ENCODE peak calls at places on chromosomes 13 and 19, in eight cellular contexts. W is uterus, O is heart left ventricle, T is H1, B is tibial nerve, E is suprapubic skin, I is lower leg skin, S is adrenal gland. F is an unnamed sample.

GRCh38 chr13:80408270-80408669 is 67.3 kb upstream of the SPRY2 start:
- DNase-seq in W (no peak), O (no peak), T (no peak), B (no peak), E (no peak), I (no peak), S (no peak), F (no peak)

GRCh38 chr19:36169084-36169760 is 17.0 kb upstream of the COX7A1 start:
- DNase-seq in W (no peak), O (no peak), T (no peak), B (no peak), E (no peak), I (no peak), S (no peak), F (no peak)

GRCh38 chr13:102892504-102892903 is 46.7 kb downstream of the ERCC5 start:
- DNase-seq in W (no peak), O (no peak), T (no peak), B (no peak), E (no peak), I (no peak), S (no peak), F (no peak)

GRCh38 chr13:48853381-48854102 is 122.2 kb upstream of the FNDC3A start:
- DNase-seq in W (no peak), O (no peak), T (no peak), B (no peak), E (no peak), I (no peak), S (no peak), F (no peak)

GRCh38 chr13:110419946-110420345 is 112.9 kb downstream of the COL4A2 start:
- DNase-seq in W (no peak), O (no peak), T (no peak), B (no peak), E (no peak), I (no peak), S (no peak), F (no peak)

GRCh38 chr19:42111384-42111783 is 20.9 kb downstream of the POU2F2 start:
- DNase-seq in W (no peak), O (no peak), T (no peak), B (no peak), E (no peak), I (no peak), S (no peak), F (no peak)

GRCh38 chr13:100550433-100550832 is 38.2 kb downstream of the GGACT start:
- DNase-seq in W (peak), O (no peak), T (peak), B (no peak), E (no peak), I (no peak), S (peak), F (no peak)

GRCh38 chr19:50796634-50797428 is 6.6 kb downstream of the ACP4 start:
- DNase-seq in W (no peak), O (no peak), T (no peak), B (no peak), E (no peak), I (no peak), S (no peak), F (no peak)

GRCh38 chr13:51761638-51762350 is 42.2 kb downstream of the DHRS12 start:
- DNase-seq in W (no peak), O (no peak), T (no peak), B (no peak), E (no peak), I (no peak), S (no peak), F (no peak)

GRCh38 chr13:51767100-51767499 is 36.9 kb downstream of the DHRS12 start:
- DNase-seq in W (no peak), O (no peak), T (no peak), B (no peak), E (no peak), I (no peak), S (no peak), F (no peak)

GRCh38 chr13:51765142-51765515 is 38.8 kb downstream of the DHRS12 start:
- DNase-seq in W (no peak), O (no peak), T (no peak), B (no peak), E (no peak), I (no peak), S (no peak), F (no peak)

GRCh38 chr13:51763486-51763885 is 40.5 kb downstream of the DHRS12 start:
- DNase-seq in W (no peak), O (no peak), T (no peak), B (no peak), E (no peak), I (no peak), S (no peak), F (no peak)

DNA sequence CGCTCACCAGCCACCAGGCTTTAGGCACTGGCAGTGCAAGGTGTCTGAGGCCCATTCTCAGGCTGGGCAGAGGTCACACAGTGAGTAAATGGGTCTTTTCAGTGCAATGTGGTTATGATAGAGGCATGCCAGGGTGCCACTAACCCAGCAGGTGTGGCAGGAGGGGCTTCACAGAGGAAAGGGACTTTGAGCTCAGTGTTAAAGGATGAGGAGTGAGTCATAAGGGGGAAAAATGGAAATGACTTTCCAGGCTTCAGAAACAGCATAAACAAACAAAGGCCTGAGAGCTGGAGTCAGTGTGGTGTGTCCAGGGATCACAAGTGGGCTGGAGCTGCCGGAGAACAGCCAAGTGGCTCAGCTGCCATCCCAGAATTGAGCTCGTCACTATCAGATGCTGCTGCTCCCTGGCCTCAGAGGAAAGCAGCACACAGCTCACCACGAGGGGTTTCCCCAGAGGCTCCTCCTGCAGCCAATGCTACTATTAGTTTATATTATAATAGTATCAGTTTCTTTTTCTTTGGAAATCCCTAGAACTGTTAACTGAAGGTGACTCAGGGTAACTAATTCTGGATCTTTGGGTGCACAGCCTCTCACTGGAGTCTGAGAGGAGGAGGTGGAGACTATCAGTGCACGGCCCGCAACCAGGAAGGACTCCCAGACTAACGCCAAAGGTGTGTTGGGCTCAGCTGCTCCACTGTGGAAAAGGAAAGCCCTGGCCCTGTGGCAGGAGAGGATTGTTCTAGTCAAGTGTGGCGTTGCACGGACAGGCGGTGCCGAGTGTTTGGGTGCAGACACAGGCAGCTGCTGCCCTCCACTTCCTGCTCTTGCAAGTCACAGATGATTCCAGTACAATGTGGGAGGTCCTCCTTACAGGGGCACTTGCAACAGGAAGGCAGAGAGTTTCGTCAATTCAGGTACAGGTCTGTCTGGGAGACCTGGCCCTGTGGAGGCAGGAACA is 39.5 kb downstream of the DHRS12 start:
- DNase-seq in W (peak), O (peak), T (no peak), B (peak), E (peak), I (peak), S (no peak), F (no peak)
- TF ChIP-seq POLR2A in W (no peak), O (no peak), T (no peak), B (no peak), E (no peak), I (no peak), S (no peak), F (no peak)

GRCh38 chr19:49491030-49491803 is 3.8 kb downstream of the RPL13A start:
- DNase-seq in W (no peak), O (no peak), T (no peak), B (no peak), E (no peak), I (no peak), S (no peak), F (no peak)

GRCh38 chr19:49489601-49490167 is 2.3 kb downstream of the RPL13A start:
- DNase-seq in W (no peak), O (no peak), T (no peak), B (no peak), E (no peak), I (no peak), S (peak), F (no peak)

GRCh38 chr19:49491804-49492572 is 4.2 kb upstream of the RPS11 start:
- DNase-seq in W (no peak), O (no peak), T (no peak), B (no peak), E (no peak), I (no peak), S (no peak), F (no peak)

GRCh38 chr19:49490287-49491029 is 3.0 kb downstream of the RPL13A start:
- DNase-seq in W (no peak), O (no peak), T (no peak), B (no peak), E (no peak), I (no peak), S (no peak), F (no peak)

GRCh38 chr19:49492573-49493411 is 3.4 kb upstream of the RPS11 start:
- DNase-seq in W (no peak), O (no peak), T (peak), B (no peak), E (no peak), I (no peak), S (no peak), F (no peak)
- TF ChIP-seq POLR2A in W (no peak), O (no peak), T (peak), B (no peak), E (no peak), I (no peak), S (no peak), F (no peak)

GRCh38 chr19:19606021-19606420 is 12.5 kb downstream of the PBX4 start:
- DNase-seq in W (no peak), O (no peak), T (no peak), B (no peak), E (no peak), I (no peak), S (no peak), F (no peak)
- TF ChIP-seq POLR2A in W (no peak), O (no peak), T (no peak), B (no peak), E (no peak), I (no peak), S (no peak), F (no peak)

DNA sequence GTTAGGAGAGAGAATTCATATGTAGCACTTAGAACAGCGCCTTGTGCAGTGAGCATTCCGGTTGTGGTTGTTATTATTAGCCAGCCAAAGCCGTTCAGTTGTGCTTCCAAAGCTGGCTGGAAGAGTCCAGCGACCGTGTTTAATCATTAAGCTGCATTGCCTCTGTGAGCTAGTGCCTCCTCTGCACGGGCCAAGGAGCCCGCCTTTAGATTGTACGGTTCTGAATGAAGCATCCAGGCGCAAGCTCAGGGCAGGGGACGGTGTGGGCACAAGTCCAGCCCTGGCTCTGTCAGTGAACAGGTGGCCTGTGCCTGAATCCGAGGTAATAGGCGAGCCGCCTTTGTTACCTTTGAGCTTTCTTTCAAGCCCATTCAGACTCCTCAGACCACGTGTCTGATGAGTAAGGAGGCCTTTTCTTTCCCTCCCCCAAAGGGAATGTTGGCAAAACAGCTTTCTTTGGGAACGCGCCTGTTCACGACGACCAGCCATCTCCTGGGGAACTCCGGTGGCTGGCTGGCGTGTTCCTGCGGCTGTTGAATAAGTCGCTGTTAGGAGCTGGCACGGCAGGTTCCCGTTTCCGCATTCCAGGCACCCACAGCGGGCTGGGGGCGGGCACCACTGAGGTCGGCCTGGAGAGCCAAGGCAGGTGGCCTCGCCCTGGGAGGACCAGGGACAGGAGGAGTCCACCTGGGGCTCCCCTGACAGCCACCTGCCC is 25.1 kb downstream of the SIPA1L3 start:
- DNase-seq in W (peak), O (peak), T (peak), B (no peak), E (peak), I (peak), S (no peak), F (peak)
- TF ChIP-seq POLR2A in W (no peak), O (no peak), T (peak), B (no peak), E (no peak), I (no peak), S (no peak), F (no peak)

GRCh38 chr19:54231077-54231931 is 8.5 kb upstream of the LILRB3 start:
- DNase-seq in W (peak), O (peak), T (peak), B (peak), E (peak), I (peak), S (peak), F (peak)
- TF ChIP-seq POLR2A in W (no peak), O (no peak), T (no peak), B (no peak), E (no peak), I (no peak), S (no peak), F (no peak)

DNA sequence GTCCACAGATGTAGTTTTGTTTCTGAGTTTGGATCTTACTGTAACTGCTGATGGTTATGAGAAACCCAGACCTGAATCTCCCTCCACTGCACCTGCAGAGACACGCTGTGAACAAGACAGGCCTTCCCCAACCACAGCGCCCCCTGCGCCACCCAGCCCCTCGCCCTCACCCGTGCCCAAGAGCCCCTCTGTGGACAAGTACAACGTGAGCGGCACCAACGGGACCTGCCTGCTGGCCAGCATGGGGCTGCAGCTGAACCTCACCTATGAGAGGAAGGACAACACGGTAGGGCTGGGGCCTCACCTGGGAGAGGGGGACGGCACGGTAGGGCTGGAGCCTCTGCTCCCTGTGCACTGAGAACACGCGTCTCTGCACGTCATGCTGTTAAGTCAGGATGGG is 22.3 kb downstream of the LAMP1 start:
- DNase-seq in W (no peak), O (no peak), T (no peak), B (no peak), E (no peak), I (no peak), S (no peak), F (no peak)
- TF ChIP-seq POLR2A in W (no peak), O (no peak), T (peak), B (no peak), E (no peak), I (no peak), S (no peak), F (no peak)

DNA sequence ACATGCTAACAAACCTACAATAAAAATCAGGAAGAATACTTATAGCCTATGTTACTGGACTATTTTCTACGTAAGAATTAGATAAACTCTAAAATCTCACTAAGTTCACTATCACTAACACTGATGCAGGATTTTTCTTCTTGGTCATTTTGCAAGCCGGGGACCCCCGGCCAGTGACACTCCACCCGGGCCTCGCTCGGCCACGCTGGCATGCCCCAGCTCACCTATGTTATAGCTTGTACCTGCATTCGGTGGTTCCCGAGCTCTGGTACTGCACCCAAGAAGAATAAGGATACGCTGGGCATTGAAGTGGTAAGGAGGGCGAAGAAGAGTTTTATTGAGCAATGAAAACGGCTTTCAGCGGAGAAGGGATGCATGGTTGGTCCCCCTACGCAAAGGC is 245.3 kb upstream of the NBEA start:
- DNase-seq in W (no peak), O (no peak), T (no peak), B (no peak), E (no peak), I (no peak), S (no peak), F (no peak)
- TF ChIP-seq POLR2A in W (no peak), O (no peak), T (no peak), B (no peak), E (no peak), I (no peak), S (no peak), F (no peak)

GRCh38 chr19:1602091-1602707 is 3.1 kb downstream of the UQCR11 start:
- DNase-seq in W (no peak), O (no peak), T (no peak), B (no peak), E (no peak), I (no peak), S (no peak), F (no peak)

GRCh38 chr19:1601613-1602064 is 3.6 kb downstream of the UQCR11 start:
- DNase-seq in W (no peak), O (no peak), T (no peak), B (no peak), E (no peak), I (no peak), S (no peak), F (no peak)

GRCh38 chr19:1599460-1599846 is 5.8 kb downstream of the UQCR11 start:
- DNase-seq in W (no peak), O (no peak), T (no peak), B (no peak), E (no peak), I (no peak), S (no peak), F (no peak)

GRCh38 chr19:1592755-1593628 is at the start of gene MBD3:
- DNase-seq in W (peak), O (peak), T (peak), B (peak), E (peak), I (peak), S (peak), F (peak)

GRCh38 chr19:1598777-1599459 is 6.3 kb upstream of the MBD3 start:
- DNase-seq in W (no peak), O (no peak), T (no peak), B (no peak), E (no peak), I (no peak), S (no peak), F (no peak)
- TF ChIP-seq POLR2A in W (no peak), O (no peak), T (no peak), B (no peak), E (no peak), I (no peak), S (no peak), F (no peak)

DNA sequence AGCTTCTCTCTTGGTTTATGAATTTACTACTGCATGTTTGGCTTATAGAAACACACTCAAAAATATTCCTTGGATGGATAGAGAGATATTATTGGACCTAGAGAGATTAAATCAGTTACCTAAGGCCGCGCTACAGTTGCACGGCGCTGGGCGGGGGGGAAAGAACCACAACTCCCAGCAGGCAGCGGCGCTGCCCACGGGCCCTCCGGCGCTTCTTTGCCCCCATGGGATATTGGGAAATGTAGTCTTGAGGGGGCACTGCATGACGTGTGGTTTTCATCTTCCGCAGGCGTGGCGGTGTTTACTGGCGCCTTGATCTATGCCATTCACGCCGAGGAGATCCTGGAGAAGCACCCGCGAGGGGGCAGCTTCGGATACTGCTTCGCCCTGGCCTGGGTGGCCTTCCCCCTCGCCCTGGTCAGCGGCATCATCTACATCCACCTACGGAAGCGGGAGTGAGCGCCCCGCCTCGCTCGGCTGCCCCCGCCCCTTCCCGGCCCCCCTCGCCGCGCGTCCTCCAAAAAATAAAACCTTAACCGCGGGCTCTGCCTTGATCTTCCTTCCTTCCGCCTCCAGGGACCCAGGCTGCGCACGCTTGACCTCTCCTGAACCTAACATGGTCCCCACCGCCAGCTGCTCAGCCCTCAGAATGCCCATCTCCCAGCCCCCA is 4.8 kb downstream of the EMP3 start:
- DNase-seq in W (peak), O (peak), T (peak), B (peak), E (peak), I (peak), S (peak), F (no peak)
- TF ChIP-seq POLR2A in W (no peak), O (no peak), T (peak), B (peak), E (peak), I (no peak), S (no peak), F (no peak)

DNA sequence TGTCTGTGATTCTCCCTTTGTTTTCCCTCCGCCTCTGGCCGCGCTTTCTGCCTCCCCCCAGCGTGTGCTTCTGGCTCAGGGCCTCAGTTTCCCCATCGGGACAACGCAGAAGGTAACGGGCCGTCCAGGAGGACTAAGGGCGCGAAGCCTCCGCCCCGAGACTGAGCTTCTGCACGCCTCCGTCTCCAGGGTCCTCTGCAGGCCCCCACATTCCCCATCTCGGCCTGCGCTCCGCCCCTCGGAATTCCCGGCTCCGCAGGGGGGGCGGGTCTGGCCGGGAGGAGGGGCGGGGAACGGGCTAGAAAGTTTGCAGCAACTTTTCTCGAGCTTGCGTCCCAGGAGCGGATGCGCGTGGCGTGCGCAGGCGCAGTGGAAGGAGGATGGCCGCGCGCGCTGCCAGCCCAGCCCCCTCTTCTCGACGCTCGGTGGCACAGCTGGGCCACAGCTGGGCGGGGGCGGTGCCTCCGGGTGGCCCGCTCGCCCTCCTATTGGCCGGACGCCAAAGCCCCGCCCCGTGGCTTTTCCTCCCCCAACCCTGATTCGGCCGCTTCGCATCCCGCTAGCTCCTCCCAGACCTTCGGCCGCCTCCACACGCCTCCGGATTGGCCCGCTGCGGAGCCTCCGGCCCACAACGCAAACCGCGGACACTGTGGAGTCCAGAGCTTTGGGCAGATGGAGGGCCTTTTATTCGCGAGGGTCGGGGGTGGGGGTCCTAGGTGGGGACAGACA is at the start of gene SIX5:
- DNase-seq in W (peak), O (peak), T (peak), B (peak), E (peak), I (peak), S (peak), F (peak)
- TF ChIP-seq POLR2A in W (peak), O (no peak), T (peak), B (peak), E (peak), I (no peak), S (peak), F (peak)